ENCODE peak calls at places on chromosomes 6 and 20, in five cellular contexts. P is GM20000, X is A549, O is AG09309, R is neural crest cell. L is an unnamed sample.

GRCh38 chr20:32485126-32485769 is 99.9 kb downstream of the NOL4L start:
- DNase-seq in P (peak; percentile 81), X (peak; percentile 63), O (peak; percentile 55), R (peak; percentile 81), L (peak; percentile 47)

GRCh38 chr6:98039876-98040605 is 757.0 kb upstream of the MMS22L start:
- DNase-seq in P (no peak), X (no peak), O (no peak), R (no peak), L (no peak)

GRCh38 chr20:21703740-21704407 is 1.6 kb upstream of the PAX1 start:
- DNase-seq in P (no peak), X (no peak), O (no peak), R (no peak), L (no peak)

GRCh38 chr6:52746213-52746612 is 17.1 kb downstream of the GSTA2 start:
- DNase-seq in P (no peak), X (no peak), O (no peak), R (no peak), L (no peak)

GRCh38 chr6:52207066-52207465 is 20.9 kb downstream of the IL17A start:
- DNase-seq in P (no peak), X (no peak), O (no peak), R (no peak), L (no peak)

GRCh38 chr20:63092660-63093215 is 86.0 kb upstream of the BHLHE23 start:
- DNase-seq in P (no peak), X (no peak), O (no peak), R (no peak), L (no peak)

GRCh38 chr20:31716818-31717477 is 5.7 kb downstream of the BCL2L1 start:
- DNase-seq in P (no peak), X (no peak), O (no peak), R (no peak), L (no peak)

GRCh38 chr6:149855741-149856140 is 8.4 kb downstream of the LRP11 start:
- DNase-seq in P (no peak), X (no peak), O (no peak), R (no peak), L (peak; percentile 94)

GRCh38 chr20:10492844-10493243 is 57.7 kb downstream of the SLX4IP start:
- DNase-seq in P (no peak), X (no peak), O (no peak), R (no peak), L (no peak)

GRCh38 chr6:89794324-89794723 is 25.3 kb downstream of the MDN1 start:
- DNase-seq in P (no peak), X (no peak), O (no peak), R (no peak), L (no peak)

GRCh38 chr20:634526-634925 is 18.5 kb downstream of the SRXN1 start:
- DNase-seq in P (no peak), X (no peak), O (no peak), R (no peak), L (no peak)

GRCh38 chr6:91633374-91634184 is 1046.7 kb upstream of the MAP3K7 start:
- DNase-seq in P (peak; percentile 4), X (no peak), O (no peak), R (no peak), L (no peak)

GRCh38 chr6:84072452-84072997 is 39.0 kb downstream of the MRAP2 start:
- DNase-seq in P (no peak), X (no peak), O (no peak), R (no peak), L (no peak)

GRCh38 chr6:80938131-80938530 is 814.4 kb downstream of the TENT5A start:
- DNase-seq in P (no peak), X (no peak), O (no peak), R (no peak), L (no peak)

GRCh38 chr20:59153832-59154231 is 9.8 kb upstream of the ZNF831 start:
- DNase-seq in P (no peak), X (no peak), O (no peak), R (no peak), L (no peak)

GRCh38 chr6:75907444-75907843 is 158.4 kb downstream of the MYO6 start:
- DNase-seq in P (no peak), X (no peak), O (no peak), R (no peak), L (no peak)

DNA sequence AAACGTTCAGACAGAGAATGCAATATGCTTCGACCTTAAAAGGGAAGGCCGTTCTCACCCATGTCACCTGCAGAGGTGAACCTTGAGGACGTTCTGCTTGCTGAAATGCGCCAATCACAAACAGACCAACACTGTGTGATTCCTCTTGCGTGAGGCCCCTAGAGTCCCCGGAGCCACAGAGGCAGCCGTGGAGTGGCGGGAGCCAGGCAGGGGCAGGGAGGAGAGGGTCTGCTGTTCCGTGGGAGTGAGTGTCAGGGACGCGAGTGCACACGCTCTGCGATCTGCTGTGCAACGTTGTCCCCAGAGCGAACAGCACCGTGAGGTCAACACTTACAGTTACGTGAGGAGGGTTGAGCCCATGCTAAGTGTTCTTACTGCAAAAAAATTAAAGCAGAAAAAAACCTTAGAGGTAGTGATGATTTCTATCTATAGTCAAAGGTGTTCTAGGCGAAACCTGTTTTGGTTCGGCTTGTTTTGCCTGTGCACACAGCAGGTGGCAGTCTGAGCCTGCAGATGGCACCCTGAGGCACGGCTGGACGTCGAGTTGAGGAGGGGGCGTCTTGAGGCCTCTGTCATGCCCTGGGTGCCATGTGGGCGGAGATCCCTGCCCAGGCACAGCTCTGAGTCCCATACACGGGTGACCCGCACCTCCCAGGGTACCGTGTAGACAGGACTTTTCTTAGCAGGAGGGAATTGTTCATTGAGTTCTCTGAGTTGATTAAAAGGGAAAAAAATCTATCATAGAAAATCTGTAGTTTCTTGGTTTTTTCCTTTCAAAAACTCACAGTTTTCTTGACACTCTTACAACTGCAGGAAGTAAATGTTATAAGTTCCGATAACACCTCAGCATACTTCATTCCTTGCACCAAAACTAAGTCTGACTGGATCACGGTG is 71.8 kb upstream of the FRMD1 start:
- DNase-seq in P (no peak), X (no peak), O (no peak), R (peak; percentile 31), L (no peak)
- TF ChIP-seq CTCF in P (no peak), X (peak; percentile 66), O (peak; percentile 59), R (peak; percentile 70), L (peak; percentile 92)

DNA sequence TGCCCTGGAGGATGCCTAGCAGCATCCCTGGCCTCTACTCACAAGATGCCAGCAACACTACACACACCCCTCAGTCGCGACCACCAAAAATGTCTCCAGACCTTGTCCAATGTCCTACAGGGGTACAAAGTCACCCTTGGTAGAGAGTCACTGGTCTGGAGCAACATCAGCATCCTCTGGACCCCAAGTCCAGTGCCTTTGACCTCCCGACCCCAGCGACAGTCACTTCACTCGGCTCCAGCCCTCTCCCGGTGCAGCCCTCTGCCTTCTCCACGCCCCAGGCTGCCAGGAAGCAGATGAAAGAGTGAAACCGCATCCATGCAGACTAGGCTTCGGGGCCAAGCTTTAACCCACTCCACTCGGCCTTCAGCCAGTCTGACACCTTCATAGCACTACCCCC is 92.0 kb upstream of the SRSF6 start:
- DNase-seq in P (no peak), X (no peak), O (no peak), R (no peak), L (no peak)
- TF ChIP-seq CTCF in P (no peak), X (no peak), O (no peak), R (no peak), L (no peak)

GRCh38 chr6:148746363-148747144 is at the start of gene UST:
- DNase-seq in P (peak; percentile 75), X (peak; percentile 47), O (peak; percentile 80), R (peak; percentile 61), L (peak; percentile 28)
- TF ChIP-seq CTCF in P (peak; percentile 41), X (peak; percentile 44), O (peak; percentile 60), R (peak; percentile 59), L (peak; percentile 42)

GRCh38 chr6:55511124-55511820 is 67.7 kb downstream of the HMGCLL1 start:
- DNase-seq in P (no peak), X (no peak), O (no peak), R (no peak), L (peak; percentile 64)

GRCh38 chr6:55512904-55513303 is 66.1 kb downstream of the HMGCLL1 start:
- DNase-seq in P (no peak), X (no peak), O (no peak), R (no peak), L (no peak)
- TF ChIP-seq CTCF in P (no peak), X (no peak), O (peak; percentile 16), R (no peak), L (no peak)

DNA sequence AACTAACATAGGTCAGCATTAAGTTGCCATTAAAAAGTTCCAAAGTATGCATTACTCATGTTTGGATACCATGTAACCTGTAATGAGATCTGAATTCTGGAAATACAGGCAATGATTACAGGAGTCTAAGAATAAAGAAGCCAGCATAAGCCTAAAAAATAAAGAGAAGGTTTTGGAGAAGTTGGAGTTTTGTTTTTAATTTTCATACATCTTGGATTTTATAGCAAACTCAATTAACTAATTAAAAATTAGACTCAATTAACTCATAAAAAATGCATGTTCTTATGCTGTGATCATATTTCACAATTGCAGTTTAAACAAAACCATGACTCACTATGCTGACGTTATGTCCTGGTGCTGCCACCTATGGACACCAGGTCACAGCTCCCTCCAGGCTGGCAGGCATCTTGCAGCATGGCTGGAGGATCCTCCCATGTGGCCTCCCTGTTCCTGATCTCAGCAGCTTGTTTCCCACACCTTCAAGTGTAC is 648.8 kb upstream of the AGPAT4 start:
- DNase-seq in P (no peak), X (peak; percentile 48), O (no peak), R (peak; percentile 9), L (peak; percentile 82)
- TF ChIP-seq CTCF in P (no peak), X (no peak), O (no peak), R (peak; percentile 35), L (peak; percentile 93)

DNA sequence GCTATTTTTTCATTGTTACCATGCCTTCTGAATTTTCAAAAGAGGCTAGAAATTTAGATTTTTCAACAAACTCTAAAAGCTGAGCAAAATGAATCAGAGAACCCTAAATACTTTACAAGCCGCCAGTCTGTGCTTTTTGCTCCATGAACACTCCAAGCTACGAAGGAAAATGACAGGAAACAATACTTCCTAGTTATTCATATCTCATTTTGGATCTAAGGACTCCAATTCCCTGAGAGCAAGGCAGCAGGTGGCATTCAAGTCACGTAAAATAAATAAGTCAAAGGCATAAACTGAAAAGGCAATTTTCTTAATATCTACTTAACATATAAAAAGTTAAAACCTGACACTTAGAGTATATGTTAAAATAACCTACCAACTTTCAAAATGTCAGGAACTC is 50.6 kb downstream of the PDSS2 start:
- DNase-seq in P (no peak), X (no peak), O (no peak), R (no peak), L (no peak)
- TF ChIP-seq CTCF in P (no peak), X (no peak), O (no peak), R (no peak), L (peak; percentile 30)

DNA sequence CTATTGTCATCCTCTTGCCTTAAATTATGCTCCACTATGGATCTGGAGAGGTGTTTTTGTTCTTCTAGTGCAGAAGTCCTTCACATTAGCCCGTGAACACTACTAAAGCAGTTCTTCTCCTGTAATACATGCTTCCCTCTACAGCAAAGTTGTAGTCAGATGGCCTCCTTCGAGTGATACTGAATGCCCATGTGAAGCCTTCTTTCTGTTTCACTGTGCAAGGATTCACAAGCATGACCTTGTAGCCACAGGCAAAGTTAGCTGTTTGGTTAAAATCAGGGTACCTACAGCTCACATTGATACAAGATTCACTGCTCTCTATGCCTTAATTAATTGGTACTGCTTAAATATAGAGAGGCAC is 47.6 kb downstream of the ARHGAP18 start:
- DNase-seq in P (peak; percentile 32), X (no peak), O (no peak), R (no peak), L (no peak)
- TF ChIP-seq CTCF in P (no peak), X (no peak), O (no peak), R (no peak), L (no peak)